ENCODE peak calls at places on chromosome 15, in ten cellular contexts. H is trophoblast cell; M is HCT116; L is HepG2; C is effector memory CD4-positive, alpha-beta T cell; N is body of pancreas; Y is cardiac muscle cell; V is cardiac fibroblast; X is lower leg skin; F is GM23338. G is an unnamed sample.

GRCh38 chr15:25673351-25673750 is 189.8 kb downstream of the ATP10A start:
- DNase-seq in M (no peak), X (no peak), N (no peak), F (no peak), C (no peak), Y (no peak), L (no peak), H (no peak), V (no peak), G (no peak)

GRCh38 chr15:65540314-65540713 is 10.1 kb downstream of the HACD3 start:
- DNase-seq in X (no peak), N (no peak), H (no peak), V (no peak), M (no peak), L (no peak), C (no peak), F (no peak), Y (no peak), G (no peak)

GRCh38 chr15:40204100-40204499 is 34.8 kb upstream of the PAK6 start:
- DNase-seq in M (no peak), N (no peak), C (no peak), L (no peak), H (no peak), X (no peak), V (no peak), Y (no peak), F (no peak), G (no peak)

GRCh38 chr15:46442196-46442595 is 807.4 kb downstream of the SQOR start:
- DNase-seq in C (no peak), H (peak; percentile 34), N (no peak), Y (no peak), F (no peak), X (no peak), V (no peak), L (no peak), M (no peak), G (no peak)

GRCh38 chr15:62444104-62445027 is 279.3 kb upstream of the C2CD4B start:
- DNase-seq in N (no peak), C (no peak), H (peak; percentile 8), F (no peak), Y (peak; percentile 87), V (peak; percentile 95), X (peak; percentile 89), L (no peak), M (peak; percentile 10), G (no peak)

GRCh38 chr15:65184305-65184943 is 718 bp downstream of the CLPX start:
- DNase-seq in Y (peak; percentile 55), F (peak; percentile 79), L (peak; percentile 64), M (no peak), V (peak; percentile 65), C (no peak), H (peak; percentile 67), X (peak; percentile 92), N (peak; percentile 72), G (peak; percentile 91)

GRCh38 chr15:31383150-31383549 is 56.5 kb downstream of the KLF13 start:
- DNase-seq in N (no peak), H (no peak), Y (no peak), V (no peak), C (no peak), M (no peak), L (peak; percentile 20), F (no peak), X (no peak), G (no peak)

GRCh38 chr15:25345943-25346342 is 92.9 kb downstream of the UBE3A start:
- DNase-seq in M (no peak), Y (peak; percentile 52), X (no peak), V (peak; percentile 27), C (no peak), L (peak; percentile 14), H (no peak), N (peak; percentile 7), F (peak; percentile 61), G (no peak)

GRCh38 chr15:57565326-57565725 is 26.4 kb upstream of the MYZAP start:
- DNase-seq in X (peak; percentile 86), Y (no peak), L (no peak), C (peak; percentile 20), F (peak; percentile 54), V (no peak), N (no peak), H (no peak), M (no peak), G (no peak)

GRCh38 chr15:71291723-71292122 is 176.5 kb downstream of the THSD4 start:
- DNase-seq in V (no peak), L (no peak), F (no peak), H (no peak), C (peak; percentile 2), N (no peak), Y (no peak), X (no peak), M (no peak), G (no peak)

GRCh38 chr15:92883643-92884458 is 16.3 kb upstream of the CHD2 start:
- DNase-seq in N (no peak), X (no peak), C (no peak), F (peak; percentile 47), L (no peak), Y (peak; percentile 60), V (peak; percentile 63), H (peak; percentile 74), M (no peak), G (no peak)

GRCh38 chr15:48084759-48085420 is 35.9 kb upstream of the SLC24A5 start:
- DNase-seq in N (peak; percentile 6), F (peak; percentile 78), M (no peak), L (peak; percentile 26), H (peak; percentile 21), V (peak; percentile 44), X (no peak), C (no peak), Y (peak; percentile 46), G (no peak)

GRCh38 chr15:74543583-74543982 is 2.6 kb downstream of the ARID3B start:
- DNase-seq in F (peak; percentile 42), H (no peak), M (no peak), N (no peak), C (no peak), L (no peak), Y (no peak), X (no peak), V (no peak), G (no peak)

GRCh38 chr15:63392355-63393009 is 10.8 kb upstream of the CA12 start:
- DNase-seq in Y (no peak), L (no peak), H (no peak), N (peak; percentile 51), X (peak; percentile 17), F (no peak), V (no peak), C (no peak), M (no peak), G (no peak)

DNA sequence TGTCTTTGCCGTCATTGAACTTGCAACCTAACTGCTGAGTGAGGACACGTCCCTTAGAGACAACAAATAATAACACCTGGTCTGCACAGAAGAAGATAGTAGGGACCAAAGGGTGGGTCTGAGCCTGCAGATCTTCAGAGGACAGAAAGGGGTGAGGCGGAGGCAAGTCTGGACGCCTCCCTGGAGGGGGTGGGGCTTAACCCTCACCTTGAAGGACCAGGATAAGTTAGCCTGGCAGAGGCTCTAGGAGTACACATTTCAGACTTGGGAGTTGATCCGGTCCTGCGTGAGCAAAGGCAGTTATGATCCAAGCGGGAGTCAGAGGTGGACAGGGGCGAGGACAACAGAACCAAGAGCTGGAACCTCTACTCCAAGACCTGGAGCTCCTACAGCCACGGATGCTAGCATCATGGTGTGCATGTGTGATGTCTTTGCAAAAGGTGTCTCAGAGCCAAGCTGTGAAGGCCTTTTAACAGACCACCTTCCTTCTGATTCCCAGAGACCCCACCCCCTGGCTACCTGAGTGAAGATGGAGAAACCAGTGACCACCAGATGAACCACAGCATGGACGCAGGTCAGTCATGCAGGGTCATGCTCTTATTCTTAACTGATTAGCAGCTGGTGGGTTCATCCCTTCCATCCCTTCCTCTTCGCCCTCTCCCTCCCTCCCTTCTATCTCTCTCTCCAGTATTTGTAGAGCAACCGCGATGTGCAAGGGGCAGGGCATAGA is 88.0 kb downstream of the AAGAB start:
- DNase-seq in F (no peak), M (no peak), H (no peak), Y (no peak), N (no peak), V (no peak), C (no peak), L (no peak), X (no peak), G (no peak)
- H3K4me3 ChIP-seq in F (peak overlapping the region; percentile 37), M (no peak overlapping the region), H (no peak overlapping the region), Y (no peak overlapping the region), N (no peak overlapping the region), V (no peak overlapping the region), C (no peak overlapping the region), L (no peak overlapping the region), X (no peak overlapping the region), G (no peak overlapping the region)

DNA sequence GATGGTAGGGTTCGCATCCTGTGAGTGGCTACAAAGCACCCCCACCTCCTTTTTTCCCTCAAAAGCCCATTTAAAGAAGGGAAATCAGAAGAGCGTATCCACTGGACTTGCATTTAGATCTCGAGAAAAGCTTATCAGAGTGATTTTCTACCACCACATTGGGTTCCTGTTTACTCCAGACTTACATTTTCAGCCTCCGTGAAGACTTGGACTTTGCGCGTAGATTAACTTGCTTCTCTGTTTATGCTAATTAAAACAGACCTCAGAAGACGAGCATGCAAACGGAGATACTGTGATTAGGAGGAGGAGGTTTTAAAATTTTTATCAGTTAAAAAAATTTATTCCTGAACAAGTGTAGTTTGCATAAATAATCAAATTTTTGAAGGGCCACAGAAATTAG is 115.7 kb downstream of the AKAP13 start:
- DNase-seq in X (no peak), F (no peak), Y (no peak), C (no peak), M (no peak), H (no peak), N (no peak), L (no peak), V (no peak), G (no peak)
- H3K4me3 ChIP-seq in X (no peak overlapping the region), F (no peak overlapping the region), Y (no peak overlapping the region), C (no peak overlapping the region), M (no peak overlapping the region), H (no peak overlapping the region), N (no peak overlapping the region), L (no peak overlapping the region), V (no peak overlapping the region), G (no peak overlapping the region)

DNA sequence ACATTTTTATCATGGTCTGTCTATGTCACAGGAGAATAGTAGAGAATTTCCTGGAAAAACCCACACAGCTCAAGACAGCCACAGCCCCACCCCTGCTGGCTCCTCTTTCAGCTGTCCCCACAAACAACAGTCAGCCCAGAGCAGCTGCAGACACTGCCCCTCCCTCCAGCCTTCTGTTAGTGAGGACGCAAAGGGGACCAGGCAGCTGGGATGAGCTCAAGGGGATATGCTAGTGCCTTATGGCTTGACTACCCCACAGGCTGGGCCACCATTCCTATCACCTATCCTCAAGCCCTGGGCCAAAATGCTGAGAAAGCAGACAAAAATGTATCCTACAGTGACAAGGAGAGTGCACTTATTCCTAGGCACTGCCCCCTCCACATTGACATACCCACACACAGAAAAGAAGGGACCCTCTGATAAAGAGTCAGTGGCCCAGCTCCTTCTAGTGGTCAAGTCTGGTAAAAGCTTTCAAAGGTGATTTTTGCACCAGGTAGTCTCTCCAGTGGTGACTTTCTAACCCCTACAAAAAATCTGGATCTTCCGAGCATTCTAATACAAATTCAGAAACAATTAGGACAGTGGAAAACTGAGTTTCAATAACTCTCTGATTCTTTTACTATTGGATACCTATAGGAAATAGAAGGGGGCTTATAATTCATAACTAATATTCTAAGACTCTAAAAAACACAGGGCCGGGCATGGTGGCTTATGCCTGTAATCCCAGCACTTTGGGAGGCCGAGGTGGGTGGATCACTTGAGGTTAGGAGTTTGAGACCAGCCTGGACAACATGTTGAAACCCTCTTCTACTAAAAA is 3.0 kb upstream of the MAP1A start:
- DNase-seq in C (no peak), L (peak; percentile 31), V (peak; percentile 49), Y (peak; percentile 30), H (peak; percentile 48), X (peak; percentile 89), M (no peak), N (no peak), F (peak; percentile 87), G (no peak)
- H3K4me3 ChIP-seq in C (no peak overlapping the region), L (no peak overlapping the region), V (no peak overlapping the region), Y (no peak overlapping the region), H (no peak overlapping the region), X (no peak overlapping the region), M (no peak overlapping the region), N (no peak overlapping the region), F (no peak overlapping the region), G (no peak overlapping the region)

GRCh38 chr15:69324565-69324964 is 25.9 kb downstream of the PAQR5 start:
- DNase-seq in X (peak; percentile 32), C (no peak), F (no peak), N (no peak), M (no peak), H (no peak), Y (no peak), L (no peak), V (no peak), G (no peak)
- H3K4me3 ChIP-seq in X (no peak overlapping the region), C (no peak overlapping the region), F (no peak overlapping the region), N (no peak overlapping the region), M (no peak overlapping the region), H (no peak overlapping the region), Y (no peak overlapping the region), L (no peak overlapping the region), V (no peak overlapping the region), G (no peak overlapping the region)